ENCODE peak calls at places on chromosomes 12 and 14, in five cellular contexts. One of them, this sample, is unnamed.

GRCh38 chr12:118033902-118034301 is 17.4 kb downstream of the RFC5 start:
- DNase-seq in HCT116: no peak
- DNase-seq in GM12878: no peak
- DNase-seq in HepG2: no peak
- DNase-seq in SK-N-SH: no peak
- DNase-seq in this sample: no peak

GRCh38 chr12:49131051-49131972 is at the start of gene TUBA1B:
- DNase-seq in GM12878: peak
- DNase-seq in HepG2: peak
- DNase-seq in HCT116: peak
- DNase-seq in SK-N-SH: peak
- DNase-seq in this sample: peak

GRCh38 chr14:60061371-60061770 is 30.4 kb upstream of the PCNX4 start:
- DNase-seq in GM12878: no peak
- DNase-seq in SK-N-SH: no peak
- DNase-seq in HCT116: no peak
- DNase-seq in HepG2: no peak
- DNase-seq in this sample: no peak

GRCh38 chr12:62166525-62166924 is 93.7 kb upstream of the USP15 start:
- DNase-seq in HepG2: no peak
- DNase-seq in HCT116: no peak
- DNase-seq in SK-N-SH: no peak
- DNase-seq in GM12878: no peak
- DNase-seq in this sample: no peak

GRCh38 chr12:113673524-113674238 is 202.0 kb upstream of the LHX5 start:
- DNase-seq in HCT116: no peak
- DNase-seq in GM12878: no peak
- DNase-seq in HepG2: no peak
- DNase-seq in SK-N-SH: no peak
- DNase-seq in this sample: no peak

GRCh38 chr12:56040963-56041578 is 647 bp upstream of the RPS26 start:
- DNase-seq in SK-N-SH: no peak
- DNase-seq in GM12878: no peak
- DNase-seq in HCT116: no peak
- DNase-seq in HepG2: no peak
- DNase-seq in this sample: no peak

GRCh38 chr12:123828871-123829547 is 66.9 kb downstream of the DNAH10 start:
- DNase-seq in GM12878: no peak
- DNase-seq in HCT116: no peak
- DNase-seq in SK-N-SH: no peak
- DNase-seq in HepG2: peak
- DNase-seq in this sample: no peak

GRCh38 chr12:70603044-70603443 is 34.2 kb downstream of the PTPRB start:
- DNase-seq in SK-N-SH: no peak
- DNase-seq in HepG2: no peak
- DNase-seq in HCT116: no peak
- DNase-seq in GM12878: no peak
- DNase-seq in this sample: no peak

GRCh38 chr14:101072945-101073597 is 169.5 kb upstream of the RTL1 start:
- DNase-seq in HepG2: peak
- DNase-seq in GM12878: no peak
- DNase-seq in SK-N-SH: peak
- DNase-seq in HCT116: peak
- DNase-seq in this sample: peak

GRCh38 chr12:62214847-62215246 is 45.4 kb upstream of the USP15 start:
- DNase-seq in HepG2: no peak
- DNase-seq in SK-N-SH: no peak
- DNase-seq in GM12878: no peak
- DNase-seq in HCT116: no peak
- DNase-seq in this sample: no peak

GRCh38 chr12:69934011-69934410 is 109.0 kb downstream of the MYRFL start:
- DNase-seq in HepG2: no peak
- DNase-seq in HCT116: no peak
- DNase-seq in SK-N-SH: no peak
- DNase-seq in GM12878: no peak
- DNase-seq in this sample: no peak

GRCh38 chr12:88391556-88391955 is 188.7 kb downstream of the KITLG start:
- DNase-seq in HCT116: peak
- DNase-seq in HepG2: no peak
- DNase-seq in SK-N-SH: peak
- DNase-seq in GM12878: no peak
- DNase-seq in this sample: no peak

GRCh38 chr14:23114669-23115491 is 4.2 kb downstream of the CEBPE start:
- DNase-seq in SK-N-SH: peak
- DNase-seq in HepG2: peak
- DNase-seq in HCT116: peak
- DNase-seq in GM12878: no peak
- DNase-seq in this sample: peak

GRCh38 chr12:29103539-29103974 is 45.5 kb upstream of the FAR2 start:
- DNase-seq in GM12878: peak
- DNase-seq in SK-N-SH: no peak
- DNase-seq in HCT116: no peak
- DNase-seq in HepG2: no peak
- DNase-seq in this sample: no peak

GRCh38 chr12:65894127-65894526 is 69.8 kb downstream of the HMGA2 start:
- DNase-seq in HepG2: no peak
- DNase-seq in SK-N-SH: no peak
- DNase-seq in GM12878: no peak
- DNase-seq in HCT116: no peak
- DNase-seq in this sample: no peak

GRCh38 chr14:51081712-51082111 is 13.2 kb downstream of the TRIM9 start:
- DNase-seq in SK-N-SH: no peak
- DNase-seq in HepG2: no peak
- DNase-seq in GM12878: no peak
- DNase-seq in HCT116: no peak
- DNase-seq in this sample: no peak
- TF ChIP-seq JUND in SK-N-SH: no peak
- TF ChIP-seq JUND in HepG2: no peak
- TF ChIP-seq JUND in GM12878: no peak
- TF ChIP-seq JUND in HCT116: no peak
- TF ChIP-seq JUND in this sample: no peak

GRCh38 chr14:57769863-57770523 is 95.9 kb downstream of the SLC35F4 start:
- DNase-seq in HCT116: no peak
- DNase-seq in HepG2: no peak
- DNase-seq in GM12878: no peak
- DNase-seq in SK-N-SH: no peak
- DNase-seq in this sample: no peak
- TF ChIP-seq JUND in HCT116: no peak
- TF ChIP-seq JUND in HepG2: no peak
- TF ChIP-seq JUND in GM12878: no peak
- TF ChIP-seq JUND in SK-N-SH: no peak
- TF ChIP-seq JUND in this sample: no peak

GRCh38 chr12:67116134-67116533 is 153.0 kb upstream of the CAND1 start:
- DNase-seq in SK-N-SH: no peak
- DNase-seq in HCT116: no peak
- DNase-seq in HepG2: no peak
- DNase-seq in GM12878: no peak
- DNase-seq in this sample: no peak

GRCh38 chr12:67107235-67107634 is 161.9 kb upstream of the CAND1 start:
- DNase-seq in HCT116: no peak
- DNase-seq in HepG2: no peak
- DNase-seq in SK-N-SH: no peak
- DNase-seq in GM12878: no peak
- DNase-seq in this sample: no peak

GRCh38 chr12:67107751-67108269 is 161.3 kb upstream of the CAND1 start:
- DNase-seq in SK-N-SH: no peak
- DNase-seq in HepG2: no peak
- DNase-seq in HCT116: no peak
- DNase-seq in GM12878: no peak
- DNase-seq in this sample: no peak

GRCh38 chr12:67111182-67111581 is 158.0 kb upstream of the CAND1 start:
- DNase-seq in GM12878: no peak
- DNase-seq in HepG2: no peak
- DNase-seq in SK-N-SH: no peak
- DNase-seq in HCT116: no peak
- DNase-seq in this sample: no peak
- TF ChIP-seq JUND in GM12878: no peak
- TF ChIP-seq JUND in HepG2: no peak
- TF ChIP-seq JUND in SK-N-SH: no peak
- TF ChIP-seq JUND in HCT116: no peak
- TF ChIP-seq JUND in this sample: no peak

DNA sequence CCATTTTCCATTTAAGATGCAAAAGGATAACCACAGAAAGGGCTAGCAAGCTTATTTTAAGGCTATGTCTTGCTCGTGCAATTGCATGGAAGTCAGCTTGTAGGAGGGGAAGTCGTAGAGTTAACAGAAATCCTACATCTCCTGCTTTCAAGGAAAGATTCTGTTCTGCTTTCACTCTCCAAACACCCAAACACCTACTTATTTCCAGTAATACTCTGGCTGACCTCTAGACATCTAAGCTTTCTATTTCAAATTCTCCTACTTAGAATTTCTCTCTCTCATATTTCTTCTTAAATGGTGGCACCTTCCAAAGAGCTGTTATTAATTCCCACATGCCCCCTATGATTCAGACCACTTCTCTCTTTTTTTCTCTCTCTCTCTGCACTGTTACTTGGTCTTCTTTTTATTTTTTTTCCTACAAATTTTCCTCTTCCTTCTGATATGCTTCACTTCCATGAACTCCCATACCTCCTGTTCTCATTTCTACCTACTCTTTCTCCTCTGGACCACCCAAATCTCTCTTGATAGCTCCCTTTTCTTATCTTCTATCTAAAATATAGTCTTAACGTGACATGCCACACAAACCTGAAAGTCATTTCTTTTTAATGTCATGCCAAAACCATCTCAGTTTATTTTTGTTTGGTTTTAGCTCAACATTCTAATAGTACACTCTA is 90.8 kb downstream of the RPS6KA5 start:
- DNase-seq in GM12878: no peak
- DNase-seq in HepG2: no peak
- DNase-seq in HCT116: peak
- DNase-seq in SK-N-SH: no peak
- DNase-seq in this sample: no peak
- TF ChIP-seq JUND in GM12878: no peak
- TF ChIP-seq JUND in HepG2: no peak
- TF ChIP-seq JUND in HCT116: no peak
- TF ChIP-seq JUND in SK-N-SH: no peak
- TF ChIP-seq JUND in this sample: no peak

GRCh38 chr12:98745578-98746391 is 100.7 kb downstream of the APAF1 start:
- DNase-seq in HCT116: no peak
- DNase-seq in GM12878: no peak
- DNase-seq in SK-N-SH: peak
- DNase-seq in HepG2: no peak
- DNase-seq in this sample: no peak
- TF ChIP-seq JUND in HCT116: no peak
- TF ChIP-seq JUND in GM12878: no peak
- TF ChIP-seq JUND in SK-N-SH: no peak
- TF ChIP-seq JUND in HepG2: no peak
- TF ChIP-seq JUND in this sample: no peak

This sample was measured in T47D.